ENCODE peak calls at places on chromosome 18, in six cellular contexts. J is pancreas; B is activated CD4-positive, CD25-positive, alpha-beta regulatory T cell treated with anti-CD3 and anti-CD28 coated beads, Interleukin-2, amount 50 U/mL, for 72 hours; R is upper lobe of right lung; E is SHP77; C is hypothalamus. S is an unnamed sample.

GRCh38 chr18:46542545-46542944 is 114.5 kb downstream of the LOXHD1 start:
- DNase-seq in J (no peak), B (no peak), R (no peak), E (no peak), C (no peak), S (no peak)

GRCh38 chr18:5036523-5036922 is 160.5 kb downstream of the AKAIN1 start:
- DNase-seq in J (no peak), B (no peak), R (no peak), E (no peak), C (no peak), S (no peak)

GRCh38 chr18:41004320-41004719 is 950.7 kb upstream of the PIK3C3 start:
- DNase-seq in J (no peak), B (no peak), R (no peak), E (no peak), C (no peak), S (no peak)

GRCh38 chr18:45359275-45360009 is 255.8 kb upstream of the SLC14A2 start:
- DNase-seq in J (peak; percentile 76), B (no peak), R (no peak), E (peak; percentile 39), C (no peak), S (no peak)

GRCh38 chr18:11366410-11366809 is 217.0 kb upstream of the PIEZO2 start:
- DNase-seq in J (no peak), B (no peak), R (no peak), E (no peak), C (no peak), S (no peak)

GRCh38 chr18:33184178-33184577 is 256.3 kb downstream of the CCDC178 start:
- DNase-seq in J (no peak), B (no peak), R (no peak), E (no peak), C (no peak), S (no peak)

GRCh38 chr18:77106331-77106730 is 26.3 kb downstream of the MBP start:
- DNase-seq in J (no peak), B (peak; percentile 50), R (peak; percentile 77), E (no peak), C (no peak), S (no peak)

GRCh38 chr18:39274535-39274934 is 1708.9 kb upstream of the CELF4 start:
- DNase-seq in J (no peak), B (no peak), R (no peak), E (no peak), C (no peak), S (no peak)

GRCh38 chr18:500230-500555 is 308 bp downstream of the COLEC12 start:
- DNase-seq in J (no peak), B (no peak), R (no peak), E (no peak), C (no peak), S (no peak)

GRCh38 chr18:79488311-79489047 is 92.7 kb downstream of the NFATC1 start:
- DNase-seq in J (no peak), B (no peak), R (peak; percentile 57), E (no peak), C (no peak), S (peak; percentile 30)

GRCh38 chr18:59265246-59266018 is 7.8 kb downstream of the RAX start:
- DNase-seq in J (no peak), B (no peak), R (no peak), E (peak; percentile 49), C (no peak), S (no peak)

GRCh38 chr18:45324489-45325111 is 290.7 kb upstream of the SLC14A2 start:
- DNase-seq in J (peak; percentile 27), B (no peak), R (no peak), E (no peak), C (no peak), S (no peak)

GRCh38 chr18:57845468-57846103 is 42.5 kb upstream of the ATP8B1 start:
- DNase-seq in J (no peak), B (no peak), R (no peak), E (no peak), C (no peak), S (no peak)

GRCh38 chr18:45386256-45386655 is 229.0 kb upstream of the SLC14A2 start:
- DNase-seq in J (peak; percentile 38), B (no peak), R (no peak), E (peak; percentile 37), C (no peak), S (no peak)

GRCh38 chr18:75277629-75277966 is 67.0 kb downstream of the TSHZ1 start:
- DNase-seq in J (no peak), B (no peak), R (no peak), E (no peak), C (no peak), S (no peak)

GRCh38 chr18:51342815-51343214 is 145.3 kb upstream of the MEX3C start:
- DNase-seq in J (no peak), B (no peak), R (no peak), E (no peak), C (no peak), S (no peak)

GRCh38 chr18:44602380-44602779 is 78.3 kb upstream of the SETBP1 start:
- DNase-seq in J (no peak), B (no peak), R (no peak), E (no peak), C (no peak), S (no peak)

GRCh38 chr18:80246656-80247402 is 485 bp downstream of the PARD6G start:
- DNase-seq in J (no peak), B (no peak), R (peak; percentile 68), E (no peak), C (peak; percentile 42), S (no peak)

GRCh38 chr18:79682896-79683625 is 3.5 kb downstream of the CTDP1 start:
- DNase-seq in J (no peak), B (no peak), R (no peak), E (no peak), C (no peak), S (peak; percentile 67)

GRCh38 chr18:8616026-8616401 is 6.8 kb downstream of the RAB12 start:
- DNase-seq in J (no peak), B (no peak), R (no peak), E (peak; percentile 25), C (no peak), S (no peak)

GRCh38 chr18:2303517-2304238 is 267.6 kb downstream of the METTL4 start:
- DNase-seq in J (no peak), B (no peak), R (no peak), E (no peak), C (no peak), S (no peak)

GRCh38 chr18:34514238-34514637 is 195.9 kb upstream of the DTNA start:
- DNase-seq in J (peak; percentile 38), B (no peak), R (no peak), E (no peak), C (no peak), S (no peak)

GRCh38 chr18:58632557-58632956 is 3.7 kb upstream of the ALPK2 start:
- DNase-seq in J (no peak), B (no peak), R (no peak), E (no peak), C (no peak), S (no peak)

GRCh38 chr18:25503567-25504081 is 151.7 kb upstream of the ZNF521 start:
- DNase-seq in J (peak; percentile 22), B (no peak), R (no peak), E (peak; percentile 37), C (peak; percentile 38), S (no peak)

GRCh38 chr18:78607784-78608183 is 371.8 kb upstream of the SALL3 start:
- DNase-seq in J (no peak), B (no peak), R (no peak), E (no peak), C (no peak), S (no peak)

GRCh38 chr18:5890606-5891360 is 4.5 kb downstream of the TMEM200C start:
- DNase-seq in J (peak; percentile 58), B (no peak), R (peak; percentile 79), E (no peak), C (no peak), S (no peak)

GRCh38 chr18:59990121-59990818 is 90.5 kb downstream of the PMAIP1 start:
- DNase-seq in J (no peak), B (no peak), R (no peak), E (no peak), C (no peak), S (no peak)

GRCh38 chr18:26307161-26307773 is 81.0 kb downstream of the TAF4B start:
- DNase-seq in J (peak; percentile 18), B (no peak), R (no peak), E (peak; percentile 17), C (no peak), S (no peak)

GRCh38 chr18:79921984-79922965 is 29.2 kb downstream of the SLC66A2 start:
- DNase-seq in J (peak; percentile 7), B (peak; percentile 3), R (no peak), E (no peak), C (no peak), S (peak; percentile 21)

GRCh38 chr18:49878567-49878966 is 65.2 kb upstream of the ACAA2 start:
- DNase-seq in J (no peak), B (no peak), R (peak; percentile 40), E (no peak), C (no peak), S (no peak)

GRCh38 chr18:5527603-5528002 is 16.2 kb downstream of the EPB41L3 start:
- DNase-seq in J (no peak), B (no peak), R (no peak), E (no peak), C (no peak), S (no peak)

GRCh38 chr18:65748321-65748720 is 2.5 kb upstream of the CDH7 start:
- DNase-seq in J (no peak), B (no peak), R (no peak), E (peak; percentile 55), C (no peak), S (no peak)

GRCh38 chr18:75223687-75224347 is 13.2 kb downstream of the TSHZ1 start:
- DNase-seq in J (no peak), B (no peak), R (no peak), E (peak; percentile 37), C (no peak), S (no peak)

GRCh38 chr18:78898066-78898465 is 81.6 kb upstream of the SALL3 start:
- DNase-seq in J (no peak), B (no peak), R (no peak), E (no peak), C (no peak), S (no peak)